ENCODE peak calls at places on chromosomes 13 and 19, in eight cellular contexts. D is Right ventricle myocardium superior; T is stimulated activated CD8-positive, alpha-beta memory T cell treated with anti-CD3 and anti-CD28 coated beads, Interleukin-15, amount 100 ng/mL, for 4 hours; F is activated T-cell treated with anti-CD3 and anti-CD28 coated beads for 1 hour; U is NAMALWA; O is C1 segment of cervical spinal cord; V is left ventricle myocardium superior; P is transverse colon. I is an unnamed sample.

GRCh38 chr19:50858896-50859295 is 4.2 kb downstream of the KLK3 start:
- DNase-seq in D (no peak), T (no peak), U (no peak), F (no peak), O (no peak), V (no peak), P (peak; percentile 58), I (no peak)

GRCh38 chr13:18965347-18965855 is 216.2 kb downstream of the TUBA3C start:
- DNase-seq in P (no peak), V (no peak), D (no peak), T (no peak), O (no peak), F (no peak), U (no peak), I (no peak)

GRCh38 chr13:35720690-35721554 is 244.4 kb upstream of the MAB21L1 start:
- DNase-seq in T (no peak), U (peak; percentile 55), O (peak; percentile 27), P (peak; percentile 42), V (peak; percentile 64), D (peak; percentile 49), F (peak; percentile 12), I (peak; percentile 64)

GRCh38 chr13:30156826-30157615 is 150.3 kb downstream of the KATNAL1 start:
- DNase-seq in V (no peak), P (no peak), U (no peak), O (no peak), T (no peak), D (no peak), F (no peak), I (no peak)

GRCh38 chr13:46490129-46490528 is 62.8 kb upstream of the LRCH1 start:
- DNase-seq in P (no peak), V (no peak), U (no peak), D (no peak), O (no peak), F (no peak), T (no peak), I (no peak)

GRCh38 chr19:10085641-10086031 is 481 bp upstream of the SHFL start:
- DNase-seq in T (no peak), V (no peak), F (no peak), P (no peak), U (no peak), D (no peak), O (no peak), I (no peak)

GRCh38 chr19:50175924-50176323 is 12.8 kb upstream of the IZUMO2 start:
- DNase-seq in V (no peak), O (no peak), U (peak; percentile 32), D (no peak), P (no peak), F (no peak), T (no peak), I (no peak)

GRCh38 chr13:25018729-25019115 is 77.2 kb upstream of the PABPC3 start:
- DNase-seq in P (peak; percentile 19), F (no peak), U (no peak), V (no peak), O (no peak), D (no peak), T (no peak), I (no peak)

GRCh38 chr19:43643326-43643725 is 3.7 kb upstream of the CADM4 start:
- DNase-seq in O (no peak), V (no peak), T (no peak), P (no peak), F (no peak), U (no peak), D (no peak), I (no peak)

GRCh38 chr19:56223481-56223880 is 21.4 kb downstream of the ZSCAN5C start:
- DNase-seq in F (no peak), U (no peak), V (no peak), T (no peak), O (no peak), P (no peak), D (no peak), I (no peak)

GRCh38 chr19:4987692-4988370 is 18.9 kb downstream of the KDM4B start:
- DNase-seq in P (no peak), T (no peak), U (no peak), O (no peak), D (no peak), F (no peak), V (peak; percentile 26), I (no peak)

GRCh38 chr13:113623491-113624234 is 34.3 kb downstream of the ATP4B start:
- DNase-seq in P (no peak), F (no peak), U (peak; percentile 22), D (no peak), V (no peak), T (no peak), O (no peak), I (no peak)

GRCh38 chr13:109877809-109878208 is 91.4 kb upstream of the IRS2 start:
- DNase-seq in T (no peak), O (no peak), D (no peak), F (no peak), U (no peak), P (no peak), V (no peak), I (no peak)

GRCh38 chr19:15810335-15810734 is 5.1 kb downstream of the OR10H1 start:
- DNase-seq in D (no peak), P (peak; percentile 46), T (no peak), O (no peak), F (no peak), V (no peak), U (no peak), I (no peak)